ENCODE peak calls at places on chromosome 14, in five cellular contexts. One of them, this sample, is unnamed. For H3K4me1 and H3K36me3, the result is how much of the 10 kb centered on the place peaks cover.

GRCh38 chr14:58749066-58749669 is 111.4 kb downstream of the DACT1 start:
- DNase-seq in mammary epithelial cell: peak
- DNase-seq in endothelial cell of umbilical vein: peak
- DNase-seq in tibial artery: peak
- DNase-seq in HepG2: peak
- DNase-seq in this sample: peak

GRCh38 chr14:79585845-79586244 is 625.5 kb downstream of the DIO2 start:
- DNase-seq in mammary epithelial cell: no peak
- DNase-seq in endothelial cell of umbilical vein: no peak
- DNase-seq in tibial artery: no peak
- DNase-seq in HepG2: no peak
- DNase-seq in this sample: no peak

GRCh38 chr14:71430321-71431168 is 501.7 kb upstream of the RGS6 start:
- DNase-seq in mammary epithelial cell: no peak
- DNase-seq in endothelial cell of umbilical vein: no peak
- DNase-seq in tibial artery: no peak
- DNase-seq in HepG2: no peak
- DNase-seq in this sample: no peak

GRCh38 chr14:59133202-59133601 is 55.3 kb upstream of the DAAM1 start:
- DNase-seq in mammary epithelial cell: no peak
- DNase-seq in endothelial cell of umbilical vein: peak
- DNase-seq in tibial artery: no peak
- DNase-seq in HepG2: no peak
- DNase-seq in this sample: no peak

GRCh38 chr14:37864861-37865718 is 269.7 kb downstream of the TTC6 start:
- DNase-seq in mammary epithelial cell: peak
- DNase-seq in endothelial cell of umbilical vein: no peak
- DNase-seq in tibial artery: no peak
- DNase-seq in HepG2: peak
- DNase-seq in this sample: no peak

GRCh38 chr14:64507376-64508156 is 3.0 kb downstream of the ZBTB1 start:
- DNase-seq in mammary epithelial cell: peak
- DNase-seq in endothelial cell of umbilical vein: no peak
- DNase-seq in tibial artery: no peak
- DNase-seq in HepG2: no peak
- DNase-seq in this sample: no peak

GRCh38 chr14:34220921-34221320 is 241.1 kb downstream of the SPTSSA start:
- DNase-seq in mammary epithelial cell: no peak
- DNase-seq in endothelial cell of umbilical vein: no peak
- DNase-seq in tibial artery: no peak
- DNase-seq in HepG2: no peak
- DNase-seq in this sample: no peak

GRCh38 chr14:98954347-98955000 is 317.5 kb downstream of the BCL11B start:
- DNase-seq in mammary epithelial cell: no peak
- DNase-seq in endothelial cell of umbilical vein: no peak
- DNase-seq in tibial artery: no peak
- DNase-seq in HepG2: no peak
- DNase-seq in this sample: peak

GRCh38 chr14:103084021-103084919 is at the start of gene LBHD2:
- DNase-seq in mammary epithelial cell: no peak
- DNase-seq in endothelial cell of umbilical vein: no peak
- DNase-seq in tibial artery: no peak
- DNase-seq in HepG2: no peak
- DNase-seq in this sample: no peak

GRCh38 chr14:52877628-52878027 is 73.2 kb downstream of the FERMT2 start:
- DNase-seq in mammary epithelial cell: no peak
- DNase-seq in endothelial cell of umbilical vein: peak
- DNase-seq in tibial artery: no peak
- DNase-seq in HepG2: no peak
- DNase-seq in this sample: no peak

GRCh38 chr14:57707219-57707618 is 158.7 kb downstream of the SLC35F4 start:
- DNase-seq in mammary epithelial cell: no peak
- DNase-seq in endothelial cell of umbilical vein: no peak
- DNase-seq in tibial artery: no peak
- DNase-seq in HepG2: no peak
- DNase-seq in this sample: no peak

GRCh38 chr14:57712698-57713097 is 153.2 kb downstream of the SLC35F4 start:
- DNase-seq in mammary epithelial cell: no peak
- DNase-seq in endothelial cell of umbilical vein: no peak
- DNase-seq in tibial artery: no peak
- DNase-seq in HepG2: no peak
- DNase-seq in this sample: no peak

GRCh38 chr14:57714487-57714899 is 151.4 kb downstream of the SLC35F4 start:
- DNase-seq in mammary epithelial cell: no peak
- DNase-seq in endothelial cell of umbilical vein: no peak
- DNase-seq in tibial artery: no peak
- DNase-seq in HepG2: no peak
- DNase-seq in this sample: no peak

GRCh38 chr14:57709909-57710308 is 156.0 kb downstream of the SLC35F4 start:
- DNase-seq in mammary epithelial cell: no peak
- DNase-seq in endothelial cell of umbilical vein: no peak
- DNase-seq in tibial artery: no peak
- DNase-seq in HepG2: no peak
- DNase-seq in this sample: no peak

DNA sequence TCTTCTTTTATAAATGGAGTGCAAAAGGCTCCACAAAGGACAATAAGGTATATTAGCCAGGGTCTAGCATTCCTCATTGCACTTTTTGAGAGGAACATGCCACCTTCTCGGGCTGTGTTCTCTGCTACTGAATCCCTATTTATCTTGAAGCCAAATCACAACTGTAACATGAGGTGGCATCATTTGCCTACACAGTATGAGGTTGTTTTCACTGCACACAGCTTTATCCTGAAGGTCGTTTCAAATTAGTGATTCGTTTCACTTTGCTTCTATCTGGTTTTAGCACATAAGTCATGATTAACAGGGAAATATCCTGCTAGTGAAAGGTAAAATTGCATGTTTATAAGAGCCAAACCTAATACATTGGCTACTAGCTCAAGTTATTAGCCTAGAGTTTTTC is 153.8 kb downstream of the SLC35F4 start:
- DNase-seq in mammary epithelial cell: no peak
- DNase-seq in endothelial cell of umbilical vein: no peak
- DNase-seq in tibial artery: no peak
- DNase-seq in HepG2: no peak
- DNase-seq in this sample: no peak
- TF ChIP-seq CTCF in mammary epithelial cell: no peak
- TF ChIP-seq CTCF in endothelial cell of umbilical vein: no peak
- TF ChIP-seq CTCF in tibial artery: no peak
- TF ChIP-seq CTCF in HepG2: no peak
- TF ChIP-seq CTCF in this sample: no peak

GRCh38 chr14:100566586-100566985 is 20.6 kb downstream of the BEGAIN start:
- DNase-seq in mammary epithelial cell: no peak
- DNase-seq in endothelial cell of umbilical vein: no peak
- DNase-seq in tibial artery: no peak
- DNase-seq in HepG2: no peak
- DNase-seq in this sample: no peak

GRCh38 chr14:100568998-100569733 is 18.1 kb downstream of the BEGAIN start:
- DNase-seq in mammary epithelial cell: no peak
- DNase-seq in endothelial cell of umbilical vein: no peak
- DNase-seq in tibial artery: no peak
- DNase-seq in HepG2: no peak
- DNase-seq in this sample: no peak

GRCh38 chr14:100567009-100567876 is 20.0 kb downstream of the BEGAIN start:
- DNase-seq in mammary epithelial cell: no peak
- DNase-seq in endothelial cell of umbilical vein: no peak
- DNase-seq in tibial artery: no peak
- DNase-seq in HepG2: no peak
- DNase-seq in this sample: no peak

GRCh38 chr14:100568164-100568997 is 18.8 kb downstream of the BEGAIN start:
- DNase-seq in mammary epithelial cell: no peak
- DNase-seq in endothelial cell of umbilical vein: no peak
- DNase-seq in tibial artery: no peak
- DNase-seq in HepG2: no peak
- DNase-seq in this sample: no peak

GRCh38 chr14:100567877-100568163 is 19.4 kb downstream of the BEGAIN start:
- DNase-seq in mammary epithelial cell: no peak
- DNase-seq in endothelial cell of umbilical vein: no peak
- DNase-seq in tibial artery: no peak
- DNase-seq in HepG2: no peak
- DNase-seq in this sample: no peak
- H3K4me1 ChIP-seq in mammary epithelial cell: under half
- H3K4me1 ChIP-seq in endothelial cell of umbilical vein: under half
- H3K4me1 ChIP-seq in tibial artery: under half
- H3K4me1 ChIP-seq in HepG2: under half
- H3K4me1 ChIP-seq in this sample: under half

DNA sequence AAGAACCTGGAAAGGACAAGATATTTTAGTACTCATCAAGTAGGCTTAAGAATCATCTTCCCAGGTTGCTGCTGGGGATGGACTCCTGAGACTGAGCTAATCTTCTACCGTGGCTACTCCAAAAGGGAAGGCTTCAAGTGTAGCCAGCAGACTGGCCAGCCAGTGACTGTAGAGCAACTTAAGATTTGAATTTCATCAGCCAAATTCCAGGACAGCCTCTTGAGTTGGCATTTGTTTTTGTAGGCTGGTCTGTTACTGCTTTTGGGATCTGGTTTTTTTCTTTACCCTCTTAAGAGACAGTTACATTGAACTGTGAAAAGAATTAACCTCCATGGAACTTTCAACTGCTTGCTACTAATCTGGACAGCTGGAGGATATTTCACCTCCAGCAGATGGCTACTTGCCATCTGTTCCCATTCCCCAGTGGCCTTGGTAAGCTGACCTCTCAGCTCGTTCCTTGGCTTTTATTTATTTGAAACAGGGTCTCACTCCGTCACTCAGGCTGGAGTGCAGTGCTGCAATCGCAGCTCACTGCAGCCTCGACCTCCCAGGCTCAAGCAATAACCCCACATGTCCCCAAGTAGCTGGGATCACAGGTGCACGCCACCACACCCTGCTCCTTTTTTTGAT is 20.7 kb downstream of the VTI1B start:
- DNase-seq in mammary epithelial cell: no peak
- DNase-seq in endothelial cell of umbilical vein: no peak
- DNase-seq in tibial artery: no peak
- DNase-seq in HepG2: no peak
- DNase-seq in this sample: no peak
- H3K36me3 ChIP-seq in mammary epithelial cell: under half
- H3K36me3 ChIP-seq in endothelial cell of umbilical vein: under half
- H3K36me3 ChIP-seq in tibial artery: half or more
- H3K36me3 ChIP-seq in HepG2: under half
- H3K36me3 ChIP-seq in this sample: under half

DNA sequence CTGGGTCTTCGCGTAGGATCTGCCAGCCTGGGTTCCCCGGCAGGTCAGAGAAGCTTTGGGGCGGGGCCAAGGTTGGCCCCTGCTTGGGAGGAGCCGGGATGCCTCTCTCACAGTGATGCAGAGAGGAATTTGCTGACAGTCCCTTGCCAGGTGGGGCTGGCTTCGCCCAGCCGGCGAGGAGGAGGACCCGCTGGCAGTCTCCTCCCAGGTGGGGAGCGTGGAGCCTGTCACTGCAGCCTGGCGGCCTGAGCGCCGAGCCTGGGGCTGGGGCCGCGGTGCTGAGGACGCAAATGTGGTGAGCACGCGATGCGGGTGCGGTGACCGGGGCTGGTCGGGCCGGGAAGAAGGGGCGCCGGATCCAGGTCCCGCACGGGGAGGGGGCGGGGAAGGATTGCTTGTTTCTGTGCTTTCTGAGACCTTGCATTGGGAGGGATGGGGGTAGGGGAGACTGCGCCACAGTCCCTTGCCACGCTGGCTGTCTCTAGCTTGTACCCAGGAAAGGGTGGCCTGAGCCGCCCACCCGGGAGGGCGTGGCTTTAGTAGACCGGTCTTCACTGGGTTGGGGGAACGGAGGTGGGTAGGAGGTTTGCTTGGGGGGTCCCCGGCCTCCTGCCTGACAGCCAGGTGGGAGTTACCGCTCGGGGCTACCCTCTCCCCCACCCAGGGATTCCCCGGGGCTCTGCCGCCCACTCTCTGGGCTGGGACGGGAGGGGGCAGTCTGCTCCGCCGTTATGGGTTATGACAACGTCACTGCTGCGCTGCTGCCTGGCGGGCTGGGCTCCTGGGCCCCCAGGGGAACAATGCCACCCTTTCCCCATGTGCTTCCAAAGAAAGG is at the start of gene TMEM63C:
- DNase-seq in mammary epithelial cell: peak
- DNase-seq in endothelial cell of umbilical vein: no peak
- DNase-seq in tibial artery: no peak
- DNase-seq in HepG2: peak
- DNase-seq in this sample: peak
- TF ChIP-seq CTCF in mammary epithelial cell: no peak
- TF ChIP-seq CTCF in endothelial cell of umbilical vein: no peak
- TF ChIP-seq CTCF in tibial artery: no peak
- TF ChIP-seq CTCF in HepG2: peak
- TF ChIP-seq CTCF in this sample: no peak

DNA sequence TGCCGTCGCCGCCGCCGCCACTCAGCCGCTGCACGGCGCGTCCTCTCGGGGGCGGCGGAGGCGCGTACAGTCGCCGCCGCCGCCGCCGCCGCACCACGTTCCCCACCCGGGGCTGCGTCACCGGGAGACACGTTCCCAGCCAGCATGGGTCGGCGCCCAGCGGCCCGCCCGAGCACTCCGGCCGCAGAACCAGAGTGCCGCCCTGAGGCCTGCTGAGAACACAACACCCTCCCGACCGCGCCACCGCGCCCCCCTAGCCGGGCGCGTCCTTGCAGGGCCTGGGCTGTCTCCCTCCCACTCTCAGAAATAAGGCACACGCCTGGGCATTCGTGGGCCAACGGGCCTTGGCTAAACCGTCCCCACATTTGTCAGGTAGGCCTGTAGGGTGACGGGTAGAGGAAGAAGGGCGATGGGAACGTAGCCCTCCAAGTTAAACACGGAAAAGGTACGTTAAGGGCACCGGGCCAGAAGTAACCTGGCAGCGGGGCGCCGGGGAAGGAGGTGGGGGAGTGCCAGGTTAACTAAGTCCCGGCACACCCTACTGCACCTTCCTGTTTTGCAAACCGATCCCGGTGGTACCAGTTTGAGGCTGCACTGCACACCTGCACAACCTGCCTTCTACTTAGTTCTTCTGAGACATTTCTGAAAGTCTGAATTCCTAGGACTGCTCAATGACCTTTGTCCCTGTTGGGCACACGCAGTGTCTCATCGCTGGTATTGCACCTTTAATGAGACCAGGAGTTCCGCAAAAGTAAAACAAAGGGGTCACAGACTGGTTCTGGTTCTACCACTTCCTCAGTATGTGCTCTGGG is at the start of gene MAP4K5:
- DNase-seq in mammary epithelial cell: peak
- DNase-seq in endothelial cell of umbilical vein: peak
- DNase-seq in tibial artery: peak
- DNase-seq in HepG2: peak
- DNase-seq in this sample: peak
- H3K4me1 ChIP-seq in mammary epithelial cell: under half
- H3K4me1 ChIP-seq in endothelial cell of umbilical vein: under half
- H3K4me1 ChIP-seq in tibial artery: under half
- H3K4me1 ChIP-seq in HepG2: under half
- H3K4me1 ChIP-seq in this sample: under half